ENCODE peak calls at places on chromosomes 16 and 17, in ten cellular contexts. V is thoracic aorta, K is AG04450, R is fibroblast of lung, M is A673, L is heart left ventricle, G is left lung, X is testis, C is uterus, B is Panc1. O is an unnamed sample.
A peak's percentile ranks its signal among the peaks of the same experiment; 100 is the strongest.

GRCh38 chr16:4537376-4538066 is 1.1 kb downstream of the CDIP1 start:
- DNase-seq in L (no peak), K (no peak), V (no peak), R (no peak), C (peak; percentile 44), X (peak; percentile 33), B (no peak), G (no peak), M (no peak), O (peak; percentile 65)

GRCh38 chr17:15263206-15263579 is 1.9 kb downstream of the PMP22 start:
- DNase-seq in C (peak; percentile 88), X (peak; percentile 85), G (peak; percentile 78), V (peak; percentile 81), R (peak; percentile 91), K (peak; percentile 60), L (peak; percentile 96), B (no peak), M (peak; percentile 4), O (peak; percentile 67)

GRCh38 chr16:66698046-66698445 is 1.5 kb upstream of the CMTM4 start:
- DNase-seq in M (no peak), V (no peak), L (no peak), R (no peak), C (no peak), G (no peak), K (no peak), X (no peak), B (no peak), O (no peak)

GRCh38 chr17:68707032-68707431 is 105.9 kb upstream of the FAM20A start:
- DNase-seq in G (no peak), C (no peak), R (peak; percentile 56), V (no peak), M (no peak), L (peak; percentile 35), B (no peak), K (no peak), X (no peak), O (no peak)

GRCh38 chr16:50593410-50594139 is 45.4 kb downstream of the NKD1 start:
- DNase-seq in V (no peak), B (no peak), C (no peak), R (no peak), G (no peak), L (no peak), M (peak; percentile 35), K (no peak), X (no peak), O (no peak)

GRCh38 chr17:41835214-41835799 is 725 bp downstream of the NT5C3B start:
- DNase-seq in K (no peak), G (no peak), C (no peak), B (no peak), X (no peak), R (peak; percentile 7), M (no peak), L (no peak), V (no peak), O (no peak)

GRCh38 chr17:55067697-55068439 is 99.3 kb downstream of the STXBP4 start:
- DNase-seq in G (no peak), B (no peak), M (peak; percentile 37), K (no peak), C (no peak), V (no peak), X (no peak), R (peak; percentile 51), L (no peak), O (no peak)

GRCh38 chr17:82920715-82921114 is 80.9 kb upstream of the ZNF750 start:
- DNase-seq in C (no peak), R (no peak), L (peak; percentile 7), M (no peak), G (no peak), V (no peak), K (no peak), B (no peak), X (no peak), O (no peak)

GRCh38 chr17:71188811-71189492 is 931.9 kb upstream of the SOX9 start:
- DNase-seq in M (no peak), X (no peak), G (no peak), V (no peak), B (peak; percentile 25), C (no peak), R (peak; percentile 98), L (no peak), K (peak; percentile 79), O (no peak)

GRCh38 chr16:71658771-71659170 is 32.8 kb downstream of the MARVELD3 start:
- DNase-seq in G (no peak), C (no peak), B (no peak), R (no peak), V (no peak), K (no peak), L (no peak), X (no peak), M (no peak), O (no peak)

GRCh38 chr16:48366165-48367093 is 18.8 kb downstream of the SIAH1 start:
- DNase-seq in L (no peak), X (no peak), R (peak; percentile 94), G (no peak), V (no peak), M (peak; percentile 78), B (peak; percentile 71), K (peak; percentile 70), C (peak; percentile 29), O (peak; percentile 45)

GRCh38 chr17:50364061-50364458 is 8.9 kb downstream of the MRPL27 start:
- DNase-seq in M (no peak), X (no peak), G (peak; percentile 24), C (no peak), V (no peak), R (no peak), K (no peak), B (no peak), L (no peak), O (no peak)

GRCh38 chr17:50363217-50364060 is 9.5 kb downstream of the MRPL27 start:
- DNase-seq in X (peak; percentile 65), C (no peak), V (no peak), R (peak; percentile 63), L (no peak), K (no peak), M (peak; percentile 43), G (peak; percentile 11), B (no peak), O (no peak)

GRCh38 chr17:50365649-50366393 is 7.2 kb downstream of the MRPL27 start:
- DNase-seq in X (no peak), C (no peak), G (peak; percentile 17), V (no peak), M (no peak), R (no peak), K (no peak), L (no peak), B (no peak), O (no peak)

GRCh38 chr17:50365165-50365564 is 7.8 kb downstream of the MRPL27 start:
- DNase-seq in K (no peak), L (no peak), R (no peak), B (no peak), C (no peak), M (no peak), G (peak; percentile 2), X (no peak), V (no peak), O (no peak)

GRCh38 chr17:50364715-50365114 is 8.3 kb downstream of the MRPL27 start:
- DNase-seq in C (no peak), V (no peak), M (no peak), L (no peak), G (peak; percentile 27), B (no peak), R (peak; percentile 63), K (peak; percentile 26), X (no peak), O (no peak)
- TF ChIP-seq CTCF in C (no peak), V (no peak), M (no peak), L (no peak), G (no peak), B (no peak), R (no peak), K (peak; percentile 36), X (no peak), O (no peak)

DNA sequence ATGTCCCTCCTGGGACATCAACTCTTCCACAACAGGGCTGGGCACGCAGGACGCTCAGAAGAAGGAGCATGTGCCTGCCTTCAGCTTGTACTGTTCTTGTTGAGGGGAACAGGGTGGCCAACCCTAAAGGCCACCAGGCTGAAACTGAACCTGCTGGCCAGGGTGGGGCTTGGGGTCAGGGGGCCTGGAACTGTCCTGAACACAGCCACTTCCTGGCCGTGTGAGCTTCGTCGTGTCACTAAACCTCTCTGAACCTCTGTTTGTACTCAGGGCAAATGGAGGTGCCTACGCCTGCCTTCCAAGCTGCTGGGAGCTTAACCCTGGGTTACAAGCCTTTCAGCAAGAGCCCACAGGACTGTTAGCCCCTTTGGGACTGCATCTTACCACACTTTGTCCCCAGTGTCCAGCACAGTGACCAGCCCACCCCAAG is 6.7 kb downstream of the ARHGAP27 start:
- DNase-seq in R (no peak), B (no peak), C (no peak), X (no peak), K (no peak), L (no peak), G (no peak), V (no peak), M (no peak), O (no peak)
- H3K27me3 ChIP-seq in R (peaks cover 25% of the 10 kb centered on the region), B (no peaks in the 10 kb centered on the region), C (peaks cover 17% of the 10 kb centered on the region), X (no peaks in the 10 kb centered on the region), K (peaks cover 36% of the 10 kb centered on the region), L (peaks cover 10% of the 10 kb centered on the region), G (no peaks in the 10 kb centered on the region), V (no peaks in the 10 kb centered on the region), M (peaks cover 27% of the 10 kb centered on the region), O (no peaks in the 10 kb centered on the region)

GRCh38 chr17:40791808-40792436 is 7.8 kb downstream of the KRT28 start:
- DNase-seq in L (no peak), G (no peak), X (no peak), K (peak; percentile 11), B (peak; percentile 4), R (peak; percentile 38), V (no peak), C (no peak), M (peak; percentile 31), O (no peak)
- TF ChIP-seq CTCF in L (peak; percentile 50), G (peak; percentile 52), X (peak; percentile 68), K (peak; percentile 79), B (peak; percentile 74), R (peak; percentile 59), V (peak; percentile 35), C (peak; percentile 68), M (peak; percentile 60), O (peak; percentile 30)

GRCh38 chr16:865026-865425 is 64.5 kb upstream of the GNG13 start:
- DNase-seq in B (no peak), G (no peak), V (no peak), K (no peak), X (no peak), R (no peak), L (no peak), M (no peak), C (no peak), O (no peak)

GRCh38 chr16:867421-868385 is 67.2 kb upstream of the GNG13 start:
- DNase-seq in R (no peak), C (no peak), V (no peak), X (no peak), B (no peak), L (no peak), K (no peak), G (no peak), M (no peak), O (no peak)

GRCh38 chr16:868386-868755 is 67.8 kb upstream of the GNG13 start:
- DNase-seq in C (no peak), K (no peak), R (no peak), M (no peak), X (no peak), L (no peak), V (no peak), G (no peak), B (no peak), O (no peak)

GRCh38 chr16:868846-869822 is 68.6 kb upstream of the GNG13 start:
- DNase-seq in G (no peak), X (no peak), K (no peak), C (no peak), L (peak; percentile 24), B (no peak), M (no peak), R (no peak), V (no peak), O (no peak)

GRCh38 chr16:866252-866651 is 65.7 kb upstream of the GNG13 start:
- DNase-seq in L (no peak), C (no peak), B (no peak), G (no peak), R (no peak), V (no peak), K (no peak), X (no peak), M (no peak), O (no peak)
- H3K27me3 ChIP-seq in L (no peaks in the 10 kb centered on the region), C (no peaks in the 10 kb centered on the region), B (no peaks in the 10 kb centered on the region), G (no peaks in the 10 kb centered on the region), R (no peaks in the 10 kb centered on the region), V (no peaks in the 10 kb centered on the region), K (peaks cover 2% of the 10 kb centered on the region), X (no peaks in the 10 kb centered on the region), M (no peaks in the 10 kb centered on the region), O (no peaks in the 10 kb centered on the region)

O was measured in body of pancreas.